ENCODE peak calls at places on chromosomes 11 and 22, in nine cellular contexts. Z is breast epithelium; Y is brain microvascular endothelial cell; F is CD4-positive, alpha-beta T cell; Q is OCI-LY7; M is kidney; R is AG10803; O is coronary artery; S is keratinocyte. G is an unnamed sample.

GRCh38 chr22:38950527-38951111 is 6.8 kb upstream of the APOBEC3A start:
- DNase-seq in Q (no peak), Z (peak; percentile 5), S (no peak), M (peak; percentile 60), F (no peak), O (no peak), Y (no peak), R (no peak), G (no peak)

GRCh38 chr11:10659339-10660216 is 34.0 kb downstream of the IRAG1 start:
- DNase-seq in F (no peak), O (peak; percentile 86), Y (peak; percentile 86), Z (peak; percentile 24), M (peak; percentile 82), Q (no peak), S (no peak), R (peak; percentile 97), G (no peak)

GRCh38 chr22:38657248-38657909 is 941 bp downstream of the CBY1 start:
- DNase-seq in R (peak; percentile 14), Y (peak; percentile 14), Q (peak; percentile 20), O (no peak), S (no peak), Z (no peak), F (peak; percentile 34), M (no peak), G (no peak)

GRCh38 chr11:60871378-60872061 is 4.2 kb downstream of the ZP1 start:
- DNase-seq in O (no peak), M (no peak), Z (no peak), Q (no peak), F (no peak), S (no peak), R (peak; percentile 36), Y (peak; percentile 38), G (no peak)

GRCh38 chr11:129700701-129701100 is 114.9 kb upstream of the TMEM45B start:
- DNase-seq in M (no peak), Z (no peak), F (no peak), S (no peak), Q (no peak), R (no peak), Y (no peak), O (no peak), G (no peak)

GRCh38 chr11:41982975-41983374 is 523.5 kb upstream of the LRRC4C start:
- DNase-seq in R (no peak), O (no peak), F (no peak), M (no peak), Z (no peak), Y (no peak), S (no peak), Q (no peak), G (no peak)

GRCh38 chr11:44112083-44112865 is 16.8 kb downstream of the EXT2 start:
- DNase-seq in Q (no peak), S (no peak), Z (no peak), O (no peak), R (peak; percentile 87), F (no peak), M (no peak), Y (peak; percentile 46), G (no peak)

GRCh38 chr11:15038963-15039362 is 34.4 kb upstream of the CALCB start:
- DNase-seq in O (no peak), F (no peak), R (peak; percentile 24), Z (no peak), Y (no peak), Q (peak; percentile 3), S (no peak), M (no peak), G (no peak)

GRCh38 chr22:22110548-22111266 is 128.1 kb upstream of the TOP3B start:
- DNase-seq in M (peak; percentile 79), R (peak; percentile 68), S (peak; percentile 71), Y (peak; percentile 66), Q (peak; percentile 95), F (no peak), Z (no peak), O (no peak), G (peak; percentile 14)

GRCh38 chr11:118790357-118791014 is 478 bp downstream of the DDX6 start:
- DNase-seq in F (peak; percentile 70), S (no peak), M (peak; percentile 91), Q (peak; percentile 78), O (peak; percentile 88), Z (peak; percentile 60), Y (peak; percentile 38), R (peak; percentile 60), G (peak; percentile 31)

GRCh38 chr22:42217752-42218280 is 52.6 kb downstream of the TCF20 start:
- DNase-seq in Y (no peak), Q (no peak), R (no peak), M (no peak), S (no peak), O (no peak), Z (no peak), F (no peak), G (no peak)

GRCh38 chr11:5280582-5281102 is 10.9 kb upstream of the HBE1 start:
- DNase-seq in R (peak; percentile 98), M (peak; percentile 64), Y (peak; percentile 100), O (no peak), Q (peak; percentile 3), S (peak; percentile 94), F (no peak), Z (no peak), G (no peak)

GRCh38 chr11:16292167-16292859 is 64.0 kb downstream of the SOX6 start:
- DNase-seq in R (no peak), S (no peak), M (no peak), F (no peak), Y (no peak), Z (no peak), O (no peak), Q (no peak), G (no peak)

GRCh38 chr11:127071606-127072005 is 71.0 kb upstream of the KIRREL3 start:
- DNase-seq in Q (no peak), O (no peak), S (no peak), Y (no peak), F (no peak), M (no peak), R (no peak), Z (no peak), G (no peak)

GRCh38 chr11:75536786-75537629 is 11.3 kb upstream of the GDPD5 start:
- DNase-seq in R (peak; percentile 26), S (no peak), F (no peak), Z (no peak), Y (no peak), M (no peak), O (no peak), Q (peak; percentile 59), G (no peak)

GRCh38 chr11:34508514-34508913 is 5.1 kb downstream of the ELF5 start:
- DNase-seq in R (no peak), S (no peak), Z (no peak), O (no peak), Y (no peak), M (no peak), F (no peak), Q (no peak), G (no peak)
- TF ChIP-seq CTCF in R (no peak), S (no peak), Z (no peak), O (no peak), Y (no peak), M (no peak), F (no peak), Q (no peak), G (no peak)

DNA sequence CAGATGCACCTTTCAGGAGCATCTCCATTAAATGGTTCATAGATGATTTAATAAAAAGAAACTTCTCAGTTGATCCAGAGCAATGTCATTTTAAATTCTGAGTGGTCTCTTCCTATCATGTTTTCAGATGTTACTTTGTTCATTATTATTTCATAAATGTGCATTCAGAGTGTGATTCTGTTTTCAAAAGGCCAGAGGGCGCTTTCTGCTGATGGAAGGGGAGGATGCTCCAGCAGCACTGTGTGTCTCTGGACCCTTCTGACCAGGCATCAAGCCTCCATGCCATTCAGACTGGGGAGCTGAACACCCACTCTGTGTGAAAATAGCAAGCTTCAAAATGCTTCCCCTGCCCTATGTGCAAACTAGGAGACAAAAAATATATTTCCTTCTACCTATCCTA is 23.9 kb upstream of the CRTAM start:
- DNase-seq in M (no peak), O (no peak), R (no peak), S (no peak), F (no peak), Y (no peak), Q (no peak), Z (no peak), G (no peak)
- TF ChIP-seq CTCF in M (no peak), O (no peak), R (no peak), S (peak; percentile 44), F (no peak), Y (peak; percentile 55), Q (peak; percentile 57), Z (no peak), G (no peak)

GRCh38 chr11:122362381-122362780 is 246.4 kb upstream of the BLID start:
- DNase-seq in S (no peak), Q (no peak), M (no peak), Z (no peak), F (no peak), R (peak; percentile 25), O (no peak), Y (no peak), G (no peak)

GRCh38 chr11:122355968-122356367 is 240.0 kb upstream of the BLID start:
- DNase-seq in F (no peak), Y (no peak), M (no peak), O (no peak), S (no peak), Q (no peak), Z (no peak), R (no peak), G (no peak)

GRCh38 chr11:122365545-122366380 is 249.7 kb upstream of the BLID start:
- DNase-seq in F (no peak), O (no peak), Q (no peak), Z (no peak), M (no peak), Y (no peak), S (no peak), R (peak; percentile 48), G (no peak)

GRCh38 chr11:122363306-122363705 is 247.3 kb upstream of the BLID start:
- DNase-seq in F (no peak), O (no peak), Z (no peak), M (no peak), Q (no peak), Y (no peak), S (no peak), R (no peak), G (no peak)

GRCh38 chr11:122360875-122361274 is 244.9 kb upstream of the BLID start:
- DNase-seq in R (no peak), O (no peak), F (no peak), Y (no peak), Z (no peak), Q (peak; percentile 1), M (no peak), S (no peak), G (no peak)
- TF ChIP-seq CTCF in R (no peak), O (no peak), F (no peak), Y (no peak), Z (no peak), Q (peak; percentile 52), M (no peak), S (peak; percentile 16), G (no peak)

DNA sequence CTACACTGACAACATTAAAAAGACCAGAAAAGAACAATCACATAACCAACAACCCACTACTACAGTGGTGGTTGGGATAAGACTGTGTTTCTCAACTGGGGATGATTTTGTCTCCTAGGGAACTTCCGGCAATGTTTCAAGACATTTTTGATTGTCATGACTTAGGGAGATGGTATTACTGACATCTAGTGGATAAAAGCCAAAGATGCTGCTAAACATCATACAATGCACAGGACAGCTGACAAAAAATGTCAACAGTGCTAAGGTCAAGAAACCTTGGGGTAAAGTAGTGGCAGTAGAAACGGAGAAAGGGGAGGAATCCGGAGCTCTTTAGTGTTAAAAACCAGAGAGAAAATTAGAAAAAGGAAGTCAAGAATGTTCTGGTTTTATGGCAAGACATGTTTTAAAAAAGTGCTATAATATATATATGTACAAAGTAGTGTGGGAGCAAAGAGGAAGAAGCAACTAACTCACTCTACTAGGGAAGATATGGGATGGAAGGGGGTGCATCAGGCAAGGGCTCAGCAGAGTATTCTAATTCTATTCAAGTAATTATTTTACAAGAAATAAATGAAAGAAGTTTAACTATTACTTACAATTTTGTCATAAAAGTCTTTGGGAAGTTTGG is 37.2 kb downstream of the CKAP5 start:
- DNase-seq in Y (peak; percentile 28), Q (peak; percentile 65), R (peak; percentile 41), M (no peak), S (no peak), Z (no peak), F (no peak), O (no peak), G (no peak)
- TF ChIP-seq CTCF in Y (peak; percentile 69), Q (peak; percentile 88), R (peak; percentile 20), M (no peak), S (no peak), Z (no peak), F (no peak), O (no peak), G (no peak)

G was measured in esophagus squamous epithelium.